ENCODE peak calls at places on chromosomes 6 and 20, in five cellular contexts. Y, I, X, R and L are unnamed samples.

GRCh38 chr6:139369568-139370046 is 4.8 kb downstream of the CITED2 start:
- DNase-seq in Y (no peak), I (no peak), X (peak), R (no peak), L (peak)

GRCh38 chr6:27836783-27837635 is 75.2 kb downstream of the OR2B2 start:
- DNase-seq in Y (peak), I (no peak), X (peak), R (peak), L (peak)

GRCh38 chr20:59016795-59017492 is 2.3 kb upstream of the TUBB1 start:
- DNase-seq in Y (no peak), I (no peak), X (no peak), R (no peak), L (no peak)

GRCh38 chr6:23154159-23154558 is 584.8 kb downstream of the HDGFL1 start:
- DNase-seq in Y (no peak), I (no peak), X (no peak), R (no peak), L (no peak)

GRCh38 chr20:41340327-41341055 is at the start of gene LPIN3:
- DNase-seq in Y (peak), I (peak), X (peak), R (peak), L (peak)

GRCh38 chr20:60206259-60206658 is 248.0 kb downstream of the CDH26 start:
- DNase-seq in Y (peak), I (peak), X (peak), R (peak), L (peak)

GRCh38 chr6:30646450-30647038 is 389 bp upstream of the C6orf136 start:
- DNase-seq in Y (no peak), I (no peak), X (peak), R (peak), L (peak)

GRCh38 chr6:3699231-3699630 is 52.3 kb downstream of the PXDC1 start:
- DNase-seq in Y (no peak), I (no peak), X (no peak), R (no peak), L (no peak)

GRCh38 chr20:16944753-16945152 is 196.6 kb downstream of the OTOR start:
- DNase-seq in Y (no peak), I (no peak), X (no peak), R (no peak), L (no peak)

GRCh38 chr20:61664741-61665320 is 400.9 kb downstream of the TAF4 start:
- DNase-seq in Y (no peak), I (no peak), X (no peak), R (no peak), L (no peak)

GRCh38 chr6:135002974-135003703 is 51.5 kb downstream of the HBS1L start:
- DNase-seq in Y (no peak), I (no peak), X (no peak), R (no peak), L (no peak)

GRCh38 chr6:42349753-42350573 is 101.8 kb downstream of the TRERF1 start:
- DNase-seq in Y (no peak), I (no peak), X (no peak), R (peak), L (no peak)

GRCh38 chr20:16407251-16408067 is 165.8 kb downstream of the KIF16B start:
- DNase-seq in Y (no peak), I (no peak), X (peak), R (no peak), L (peak)

GRCh38 chr20:43824699-43825402 is 89.8 kb upstream of the TOX2 start:
- DNase-seq in Y (peak), I (no peak), X (peak), R (no peak), L (peak)

GRCh38 chr6:45574885-45575284 is 197.2 kb upstream of the SUPT3H start:
- DNase-seq in Y (no peak), I (no peak), X (no peak), R (no peak), L (no peak)

GRCh38 chr20:47274449-47275108 is 81.9 kb downstream of the ZMYND8 start:
- DNase-seq in Y (no peak), I (peak), X (peak), R (no peak), L (peak)